ENCODE peak calls at places on chromosomes 1 and 21, in seven cellular contexts. U, O, R, Z, C, K and Y are unnamed samples.

GRCh38 chr1:117093091-117093534 is 28.4 kb downstream of the TRIM45 start:
- DNase-seq in U (peak), O (no peak), R (peak), Z (peak), C (peak), K (peak), Y (peak)

GRCh38 chr1:58748625-58749198 is 35.1 kb downstream of the JUN start:
- DNase-seq in U (no peak), O (no peak), R (no peak), Z (no peak), C (no peak), K (no peak), Y (no peak)

GRCh38 chr1:154410185-154410827 is 5.2 kb downstream of the IL6R start:
- DNase-seq in U (no peak), O (no peak), R (no peak), Z (no peak), C (no peak), K (no peak), Y (no peak)

GRCh38 chr1:76239470-76239918 is 164.9 kb downstream of the ST6GALNAC3 start:
- DNase-seq in U (no peak), O (no peak), R (no peak), Z (peak), C (no peak), K (no peak), Y (no peak)

GRCh38 chr1:189619682-189620332 is 857.9 kb downstream of the BRINP3 start:
- DNase-seq in U (no peak), O (no peak), R (peak), Z (peak), C (peak), K (no peak), Y (peak)

GRCh38 chr1:42947965-42948732 is 10.5 kb downstream of the SLC2A1 start:
- DNase-seq in U (no peak), O (no peak), R (no peak), Z (no peak), C (no peak), K (no peak), Y (no peak)

GRCh38 chr1:82330330-82330729 is 529.6 kb downstream of the ADGRL2 start:
- DNase-seq in U (no peak), O (no peak), R (no peak), Z (no peak), C (no peak), K (no peak), Y (no peak)

GRCh38 chr1:26469558-26469957 is 2.7 kb upstream of the HMGN2 start:
- DNase-seq in U (no peak), O (no peak), R (no peak), Z (no peak), C (no peak), K (no peak), Y (no peak)

GRCh38 chr1:170027760-170028159 is 46.7 kb downstream of the KIFAP3 start:
- DNase-seq in U (peak), O (no peak), R (no peak), Z (peak), C (peak), K (no peak), Y (no peak)

GRCh38 chr1:165143437-165144065 is 213.0 kb downstream of the LMX1A start:
- DNase-seq in U (no peak), O (peak), R (no peak), Z (no peak), C (no peak), K (peak), Y (no peak)

GRCh38 chr1:93980320-93980744 is 71.1 kb upstream of the GCLM start:
- DNase-seq in U (peak), O (no peak), R (no peak), Z (no peak), C (no peak), K (no peak), Y (no peak)

GRCh38 chr1:70760170-70760569 is 287.4 kb downstream of the PTGER3 start:
- DNase-seq in U (peak), O (no peak), R (no peak), Z (no peak), C (no peak), K (no peak), Y (no peak)

GRCh38 chr1:101112051-101112770 is 86.6 kb upstream of the DPH5 start:
- DNase-seq in U (no peak), O (no peak), R (no peak), Z (no peak), C (no peak), K (no peak), Y (no peak)

GRCh38 chr1:116254776-116255175 is 118.3 kb upstream of the ATP1A1 start:
- DNase-seq in U (no peak), O (no peak), R (no peak), Z (no peak), C (no peak), K (no peak), Y (no peak)

GRCh38 chr1:75953461-75953860 is 21.3 kb upstream of the ASB17 start:
- DNase-seq in U (no peak), O (no peak), R (no peak), Z (peak), C (no peak), K (no peak), Y (no peak)

GRCh38 chr1:22457356-22457755 is 5.7 kb downstream of the ZBTB40 start:
- DNase-seq in U (peak), O (no peak), R (no peak), Z (no peak), C (peak), K (no peak), Y (no peak)

GRCh38 chr1:107532318-107532717 is 391.5 kb downstream of the NTNG1 start:
- DNase-seq in U (no peak), O (peak), R (no peak), Z (no peak), C (no peak), K (peak), Y (no peak)

GRCh38 chr1:22741118-22741517 is 30.5 kb downstream of the EPHB2 start:
- DNase-seq in U (no peak), O (no peak), R (no peak), Z (no peak), C (no peak), K (no peak), Y (no peak)

GRCh38 chr1:154747841-154748766 is 122.0 kb downstream of the KCNN3 start:
- DNase-seq in U (peak), O (no peak), R (peak), Z (no peak), C (no peak), K (no peak), Y (no peak)

GRCh38 chr1:59315529-59316433 is 18.9 kb downstream of the FGGY start:
- DNase-seq in U (peak), O (no peak), R (peak), Z (no peak), C (no peak), K (no peak), Y (no peak)

GRCh38 chr1:3552751-3553150 is 58.6 kb downstream of the MEGF6 start:
- DNase-seq in U (no peak), O (no peak), R (no peak), Z (no peak), C (no peak), K (no peak), Y (no peak)

GRCh38 chr1:195714248-195714647 is 894.0 kb downstream of the KCNT2 start:
- DNase-seq in U (peak), O (no peak), R (peak), Z (no peak), C (no peak), K (no peak), Y (no peak)

GRCh38 chr1:65003316-65003664 is 36.9 kb upstream of the JAK1 start:
- DNase-seq in U (no peak), O (no peak), R (no peak), Z (no peak), C (no peak), K (no peak), Y (no peak)

GRCh38 chr1:37338658-37339057 is 135.7 kb upstream of the ZC3H12A start:
- DNase-seq in U (no peak), O (no peak), R (no peak), Z (no peak), C (no peak), K (no peak), Y (no peak)

GRCh38 chr1:206001476-206001888 is 1.7 kb downstream of the RAB7B start:
- DNase-seq in U (peak), O (no peak), R (peak), Z (peak), C (peak), K (no peak), Y (peak)

DNA sequence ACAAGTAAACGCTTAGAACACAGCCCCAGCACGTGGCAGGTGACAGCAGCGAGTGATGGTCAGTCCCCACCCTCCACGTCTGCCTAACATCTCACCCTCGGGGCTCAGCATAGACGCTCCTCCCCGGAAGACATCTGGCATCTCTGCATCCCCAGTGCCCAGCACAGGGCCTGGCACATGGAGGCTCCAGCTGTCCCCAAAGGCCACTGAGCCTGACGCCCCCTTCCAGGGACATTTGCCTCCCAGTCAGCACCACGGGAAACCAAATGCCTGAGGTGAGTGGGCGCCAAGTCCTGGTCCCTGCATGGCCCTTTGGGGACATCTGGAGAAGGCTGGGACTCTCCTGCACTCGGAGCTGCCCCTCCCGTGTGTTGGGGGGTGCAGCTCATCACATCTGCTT is 314.8 kb downstream of the PTPRU start:
- DNase-seq in U (no peak), O (no peak), R (no peak), Z (no peak), C (no peak), K (no peak), Y (no peak)
- TF ChIP-seq CTCF in U (no peak), O (no peak), R (no peak), Z (no peak), C (no peak), K (no peak), Y (no peak)

GRCh38 chr1:78178816-78179215 is 133.1 kb downstream of the GIPC2 start:
- DNase-seq in U (no peak), O (no peak), R (no peak), Z (no peak), C (no peak), K (no peak), Y (no peak)

DNA sequence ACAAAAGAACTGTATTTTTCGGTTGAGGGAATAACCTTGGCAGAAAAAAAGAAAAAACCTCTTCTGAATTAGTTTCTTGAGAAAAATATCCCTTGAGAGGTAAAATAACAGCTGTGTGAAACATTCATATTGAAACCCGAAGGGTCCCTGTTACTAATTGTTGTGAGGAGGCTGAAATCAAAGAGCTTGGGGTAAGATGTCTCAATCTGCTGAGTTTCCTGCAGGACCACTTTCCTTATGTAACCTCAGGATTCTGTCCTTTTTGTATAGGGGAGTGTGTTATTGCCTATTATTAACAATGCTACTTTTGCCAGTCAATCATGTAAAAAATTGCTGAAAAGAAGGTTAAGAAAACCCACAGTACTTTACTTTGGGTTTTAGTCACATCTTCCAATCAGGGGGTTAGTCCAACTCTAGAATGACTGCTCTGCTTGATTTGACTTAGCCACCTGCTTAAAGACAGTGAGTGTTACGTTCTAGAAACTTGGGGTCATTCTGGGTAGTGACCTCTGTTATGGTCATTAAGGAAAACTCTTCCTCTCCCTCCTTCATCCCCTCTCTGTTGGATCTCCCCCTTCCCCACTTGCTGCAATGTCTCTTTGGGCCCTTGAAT is 138.8 kb downstream of the GIPC2 start:
- DNase-seq in U (no peak), O (no peak), R (no peak), Z (no peak), C (no peak), K (no peak), Y (no peak)
- H3K4me3 ChIP-seq in U (no peak), O (no peak), R (no peak), Z (no peak), C (no peak), K (no peak), Y (no peak)

DNA sequence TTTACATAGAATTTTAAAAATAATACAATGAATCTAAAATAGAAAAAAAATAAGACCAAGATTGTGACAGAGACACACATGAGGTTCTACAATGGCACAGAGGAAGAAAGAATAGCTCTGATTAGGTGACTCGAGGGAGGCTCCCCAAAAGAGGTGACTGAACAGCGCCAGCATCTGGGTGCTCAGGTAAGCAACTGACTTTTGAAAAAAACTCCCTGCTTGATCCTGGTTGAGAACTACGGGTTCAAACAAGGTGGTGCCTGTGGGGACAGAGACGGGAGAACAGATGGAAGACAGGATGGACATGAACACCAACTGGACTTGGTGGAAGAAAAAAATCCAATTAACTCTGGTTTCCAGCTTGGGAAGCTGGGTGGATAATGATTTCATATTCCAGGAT is 22.5 kb downstream of the BATF3 start:
- DNase-seq in U (no peak), O (no peak), R (no peak), Z (no peak), C (no peak), K (no peak), Y (no peak)
- TF ChIP-seq CTCF in U (no peak), O (no peak), R (no peak), Z (no peak), C (no peak), K (no peak), Y (no peak)

GRCh38 chr21:36973986-36974850 is 7.7 kb upstream of the HLCS start:
- DNase-seq in U (no peak), O (no peak), R (no peak), Z (peak), C (no peak), K (no peak), Y (no peak)

GRCh38 chr21:36974851-36975192 is 8.4 kb upstream of the HLCS start:
- DNase-seq in U (no peak), O (no peak), R (no peak), Z (no peak), C (no peak), K (no peak), Y (no peak)

GRCh38 chr21:36980280-36981048 is 14.0 kb upstream of the HLCS start:
- DNase-seq in U (peak), O (peak), R (peak), Z (no peak), C (peak), K (peak), Y (no peak)

GRCh38 chr21:36976228-36976627 is 9.8 kb upstream of the HLCS start:
- DNase-seq in U (no peak), O (no peak), R (no peak), Z (no peak), C (no peak), K (no peak), Y (no peak)

GRCh38 chr21:36976882-36977651 is 10.6 kb upstream of the HLCS start:
- DNase-seq in U (peak), O (peak), R (peak), Z (peak), C (peak), K (no peak), Y (peak)
- H3K4me3 ChIP-seq in U (peak), O (no peak), R (no peak), Z (no peak), C (no peak), K (no peak), Y (no peak)

DNA sequence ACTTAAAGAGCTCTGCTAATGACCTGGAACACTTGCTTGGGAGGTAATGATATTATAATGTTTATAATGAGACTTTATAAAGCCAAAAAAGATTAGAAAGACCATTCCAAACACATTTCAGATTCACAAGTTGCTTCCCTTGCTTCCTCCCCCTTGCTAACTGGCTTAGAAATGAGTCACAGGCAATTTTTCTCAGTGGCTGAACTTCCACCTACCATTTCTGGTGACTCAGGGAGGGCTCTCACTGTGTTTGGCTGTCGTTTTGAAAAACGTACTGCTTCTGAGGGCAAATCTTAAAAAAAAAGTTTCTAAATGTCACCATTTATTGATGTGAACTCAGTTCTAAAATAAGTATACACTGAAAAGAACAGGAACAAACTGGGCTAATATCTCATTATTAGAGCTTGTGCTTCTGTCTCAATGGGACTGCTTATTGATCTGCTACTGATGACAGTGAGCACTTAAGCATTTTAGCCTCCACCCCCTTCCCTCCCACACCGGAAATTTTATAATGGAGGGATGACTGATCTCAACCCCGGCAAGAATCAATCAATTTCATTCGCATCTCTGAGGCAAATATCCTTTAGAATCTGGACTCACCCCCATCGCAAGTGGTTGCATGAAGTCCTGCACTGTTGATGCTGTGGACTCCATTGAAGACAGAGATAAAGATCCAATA is 278.3 kb downstream of the KCTD3 start:
- DNase-seq in U (peak), O (no peak), R (peak), Z (no peak), C (peak), K (no peak), Y (peak)
- TF ChIP-seq CTCF in U (no peak), O (no peak), R (no peak), Z (no peak), C (no peak), K (no peak), Y (no peak)

DNA sequence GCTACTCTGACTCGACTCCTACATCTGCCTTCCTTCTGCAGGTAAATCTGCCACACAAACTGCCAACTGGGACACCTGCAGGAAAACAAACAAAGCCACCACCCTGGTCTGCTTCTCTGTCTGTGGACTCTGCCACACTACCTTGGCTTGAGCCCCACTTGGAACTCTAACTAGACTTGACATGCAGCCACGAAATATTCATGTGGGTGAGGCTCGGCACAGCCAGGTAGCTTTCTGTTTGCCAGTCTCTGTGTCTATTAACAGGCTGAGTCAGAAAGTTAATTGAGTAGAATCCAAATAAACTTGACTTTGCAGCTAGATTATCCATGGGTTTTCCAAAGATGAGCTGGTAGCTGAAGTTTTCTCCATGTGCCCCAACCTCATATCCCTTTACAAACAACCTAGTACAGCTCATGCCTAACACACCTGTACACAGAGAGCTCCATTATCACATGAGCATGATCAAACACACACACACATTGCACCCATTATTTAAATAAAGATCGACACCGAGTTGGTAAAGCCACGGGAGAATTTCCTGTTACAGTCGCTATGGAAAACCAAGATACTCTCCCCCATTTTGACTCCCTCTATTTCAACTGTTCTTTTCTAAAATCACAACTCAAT is 811 bp downstream of the C1orf116 start:
- DNase-seq in U (no peak), O (peak), R (no peak), Z (no peak), C (no peak), K (peak), Y (no peak)
- H3K4me3 ChIP-seq in U (no peak), O (no peak), R (no peak), Z (peak), C (no peak), K (peak), Y (no peak)